ENCODE peak calls at places on chromosomes 16 and 17, in ten cellular contexts. B is posterior cingulate gyrus; H is CD8-positive, alpha-beta memory T cell; X is activated naive CD8-positive, alpha-beta T cell treated with anti-CD3 and anti-CD28 coated beads, Interleukin-2, amount 50 U/mL, for 24 hours; L is D341Med; D is activated CD4-positive, alpha-beta T cell treated with anti-CD3 and anti-CD28 coated beads, Interleukin-2, amount 10 ng/mL, durations not matched to agents 7 days and 5 days; S is GM04503; V is NCI-H1436; C is AG10803; A is NCI-H2029. U is an unnamed sample.

GRCh38 chr17:28492352-28493310 is 13.5 kb upstream of the FOXN1 start:
- DNase-seq in B (no peak), H (no peak), X (no peak), L (no peak), D (no peak), S (no peak), V (no peak), C (no peak), A (no peak), U (no peak)

GRCh38 chr16:23901178-23902131 is 65.7 kb downstream of the PRKCB start:
- DNase-seq in B (no peak), H (no peak), X (no peak), L (no peak), D (no peak), S (no peak), V (no peak), C (no peak), A (no peak), U (peak)

GRCh38 chr17:71339219-71339618 is 781.6 kb upstream of the SOX9 start:
- DNase-seq in B (no peak), H (no peak), X (no peak), L (no peak), D (no peak), S (no peak), V (no peak), C (no peak), A (no peak), U (no peak)

GRCh38 chr16:10923650-10924214 is 18.5 kb downstream of the DEXI start:
- DNase-seq in B (peak), H (no peak), X (no peak), L (no peak), D (no peak), S (no peak), V (no peak), C (peak), A (peak), U (no peak)

GRCh38 chr16:67748791-67749282 is 29.7 kb upstream of the GFOD2 start:
- DNase-seq in B (no peak), H (no peak), X (no peak), L (no peak), D (no peak), S (no peak), V (no peak), C (no peak), A (no peak), U (no peak)

GRCh38 chr17:81027038-81027437 is 7.9 kb upstream of the BAIAP2 start:
- DNase-seq in B (no peak), H (no peak), X (no peak), L (peak), D (no peak), S (no peak), V (peak), C (no peak), A (no peak), U (no peak)

GRCh38 chr16:9594047-9594446 is 502.6 kb downstream of the HAPSTR1 start:
- DNase-seq in B (no peak), H (no peak), X (no peak), L (no peak), D (no peak), S (no peak), V (no peak), C (no peak), A (no peak), U (no peak)

GRCh38 chr17:65495255-65496060 is 66.0 kb downstream of the AXIN2 start:
- DNase-seq in B (no peak), H (no peak), X (no peak), L (peak), D (peak), S (no peak), V (no peak), C (no peak), A (no peak), U (no peak)

GRCh38 chr16:61818850-61819249 is 217.4 kb downstream of the CDH8 start:
- DNase-seq in B (no peak), H (no peak), X (no peak), L (no peak), D (no peak), S (no peak), V (no peak), C (no peak), A (no peak), U (no peak)

GRCh38 chr16:20624882-20625807 is 49.0 kb upstream of the ACSM2B start:
- DNase-seq in B (no peak), H (no peak), X (no peak), L (no peak), D (no peak), S (no peak), V (no peak), C (no peak), A (peak), U (no peak)

GRCh38 chr17:28950017-28950751 is 1.1 kb downstream of the PHF12 start:
- DNase-seq in B (peak), H (peak), X (peak), L (peak), D (peak), S (no peak), V (peak), C (peak), A (peak), U (peak)

GRCh38 chr16:85897384-85897783 is 1.6 kb upstream of the IRF8 start:
- DNase-seq in B (no peak), H (no peak), X (no peak), L (no peak), D (no peak), S (no peak), V (no peak), C (no peak), A (no peak), U (no peak)

GRCh38 chr16:23950898-23951297 is 115.1 kb downstream of the PRKCB start:
- DNase-seq in B (no peak), H (no peak), X (peak), L (no peak), D (no peak), S (no peak), V (no peak), C (no peak), A (no peak), U (no peak)

GRCh38 chr16:88527186-88527936 is 42.8 kb upstream of the ZC3H18 start:
- DNase-seq in B (peak), H (peak), X (peak), L (peak), D (peak), S (no peak), V (peak), C (peak), A (no peak), U (peak)

GRCh38 chr16:52557236-52557635 is 10.3 kb upstream of the TOX3 start:
- DNase-seq in B (no peak), H (no peak), X (no peak), L (no peak), D (no peak), S (no peak), V (no peak), C (no peak), A (no peak), U (no peak)

GRCh38 chr16:14502256-14502875 is 127.7 kb downstream of the PARN start:
- DNase-seq in B (no peak), H (no peak), X (no peak), L (no peak), D (no peak), S (no peak), V (no peak), C (no peak), A (no peak), U (no peak)

GRCh38 chr17:63478814-63479494 is 2.1 kb downstream of the ACE start:
- DNase-seq in B (peak), H (peak), X (peak), L (peak), D (peak), S (peak), V (peak), C (peak), A (peak), U (peak)

U was measured in K562.